ENCODE peak calls at places on chromosomes 7 and 10, in six cellular contexts. Q is GM20000, L is PC-9, K is HT-29, O is cardiac muscle cell, M is cardiac fibroblast. S is an unnamed sample.

GRCh38 chr10:132532174-132532573 is 5.4 kb upstream of the INPP5A start:
- DNase-seq in K (peak), O (no peak), M (no peak), Q (no peak), L (peak), S (no peak)

GRCh38 chr7:23353172-23353571 is 54.0 kb downstream of the MALSU1 start:
- DNase-seq in Q (peak), L (no peak), M (no peak), O (no peak), K (no peak), S (no peak)

GRCh38 chr7:81736088-81736487 is 33.8 kb downstream of the HGF start:
- DNase-seq in Q (no peak), K (peak), M (no peak), O (no peak), L (no peak), S (no peak)

GRCh38 chr10:128077155-128077875 is 48.9 kb downstream of the MKI67 start:
- DNase-seq in K (no peak), L (no peak), Q (no peak), M (no peak), O (no peak), S (no peak)

GRCh38 chr10:69057951-69058297 is 30.0 kb upstream of the SRGN start:
- DNase-seq in K (no peak), M (peak), Q (no peak), O (no peak), L (peak), S (no peak)

GRCh38 chr10:62734781-62735463 is 69.6 kb upstream of the ADO start:
- DNase-seq in Q (no peak), M (no peak), O (no peak), K (no peak), L (no peak), S (no peak)

GRCh38 chr7:129495987-129496386 is 6.3 kb upstream of the SMKR1 start:
- DNase-seq in O (no peak), M (no peak), K (no peak), L (no peak), Q (no peak), S (no peak)

GRCh38 chr10:1180071-1180730 is 124.0 kb downstream of the WDR37 start:
- DNase-seq in L (no peak), K (no peak), Q (no peak), O (no peak), M (no peak), S (no peak)

GRCh38 chr7:46835556-46835955 is 746.4 kb downstream of the TNS3 start:
- DNase-seq in O (no peak), Q (no peak), M (no peak), K (no peak), L (no peak), S (no peak)

GRCh38 chr7:45980181-45980905 is 59.3 kb upstream of the IGFBP3 start:
- DNase-seq in L (no peak), M (peak), Q (no peak), O (no peak), K (no peak), S (no peak)

GRCh38 chr7:46544396-46545008 is 623.4 kb upstream of the IGFBP3 start:
- DNase-seq in M (peak), Q (no peak), L (peak), O (no peak), K (peak), S (peak)

GRCh38 chr10:76009531-76009930 is 578.1 kb downstream of the LRMDA start:
- DNase-seq in Q (no peak), M (no peak), K (no peak), O (no peak), L (no peak), S (no peak)